ENCODE peak calls at places on chromosomes 3 and 15, in eight cellular contexts. One of them, this sample, is unnamed.

GRCh38 chr3:120274739-120275167 is 10.3 kb downstream of the GPR156 start:
- DNase-seq in esophagus squamous epithelium: no peak
- DNase-seq in A549: no peak
- DNase-seq in tibial nerve: no peak
- DNase-seq in adrenal gland: peak
- DNase-seq in IMR-90: peak
- DNase-seq in erythroblast: no peak
- DNase-seq in HCT116: no peak
- DNase-seq in this sample: peak

GRCh38 chr3:14634763-14635400 is 16.7 kb upstream of the CCDC174 start:
- DNase-seq in esophagus squamous epithelium: no peak
- DNase-seq in A549: no peak
- DNase-seq in tibial nerve: no peak
- DNase-seq in adrenal gland: no peak
- DNase-seq in IMR-90: peak
- DNase-seq in erythroblast: no peak
- DNase-seq in HCT116: no peak
- DNase-seq in this sample: no peak

GRCh38 chr3:151838574-151839312 is 24.8 kb downstream of the AADAC start:
- DNase-seq in esophagus squamous epithelium: no peak
- DNase-seq in A549: peak
- DNase-seq in tibial nerve: no peak
- DNase-seq in adrenal gland: peak
- DNase-seq in IMR-90: peak
- DNase-seq in erythroblast: peak
- DNase-seq in HCT116: peak
- DNase-seq in this sample: peak

GRCh38 chr15:97156739-97157265 is 803.7 kb upstream of the ARRDC4 start:
- DNase-seq in esophagus squamous epithelium: no peak
- DNase-seq in A549: no peak
- DNase-seq in tibial nerve: no peak
- DNase-seq in adrenal gland: no peak
- DNase-seq in IMR-90: no peak
- DNase-seq in erythroblast: no peak
- DNase-seq in HCT116: no peak
- DNase-seq in this sample: no peak

GRCh38 chr3:194496217-194496881 is 9.5 kb upstream of the ATP13A3 start:
- DNase-seq in esophagus squamous epithelium: no peak
- DNase-seq in A549: no peak
- DNase-seq in tibial nerve: no peak
- DNase-seq in adrenal gland: no peak
- DNase-seq in IMR-90: no peak
- DNase-seq in erythroblast: no peak
- DNase-seq in HCT116: no peak
- DNase-seq in this sample: peak

GRCh38 chr3:172449468-172450149 is 1.4 kb upstream of the GHSR start:
- DNase-seq in esophagus squamous epithelium: no peak
- DNase-seq in A549: no peak
- DNase-seq in tibial nerve: no peak
- DNase-seq in adrenal gland: peak
- DNase-seq in IMR-90: peak
- DNase-seq in erythroblast: peak
- DNase-seq in HCT116: no peak
- DNase-seq in this sample: peak

GRCh38 chr3:192772495-192772894 is 45.2 kb upstream of the FGF12 start:
- DNase-seq in esophagus squamous epithelium: no peak
- DNase-seq in A549: no peak
- DNase-seq in tibial nerve: no peak
- DNase-seq in adrenal gland: peak
- DNase-seq in IMR-90: peak
- DNase-seq in erythroblast: no peak
- DNase-seq in HCT116: peak
- DNase-seq in this sample: peak

GRCh38 chr15:96699871-96700401 is 369.4 kb downstream of the NR2F2 start:
- DNase-seq in esophagus squamous epithelium: no peak
- DNase-seq in A549: no peak
- DNase-seq in tibial nerve: no peak
- DNase-seq in adrenal gland: no peak
- DNase-seq in IMR-90: no peak
- DNase-seq in erythroblast: no peak
- DNase-seq in HCT116: no peak
- DNase-seq in this sample: no peak

GRCh38 chr3:29152379-29152778 is 128.5 kb upstream of the RBMS3 start:
- DNase-seq in esophagus squamous epithelium: no peak
- DNase-seq in A549: no peak
- DNase-seq in tibial nerve: no peak
- DNase-seq in adrenal gland: no peak
- DNase-seq in IMR-90: no peak
- DNase-seq in erythroblast: no peak
- DNase-seq in HCT116: no peak
- DNase-seq in this sample: no peak

GRCh38 chr3:154893813-154894212 is 186.3 kb upstream of the MME start:
- DNase-seq in esophagus squamous epithelium: no peak
- DNase-seq in A549: no peak
- DNase-seq in tibial nerve: no peak
- DNase-seq in adrenal gland: no peak
- DNase-seq in IMR-90: no peak
- DNase-seq in erythroblast: no peak
- DNase-seq in HCT116: no peak
- DNase-seq in this sample: no peak

GRCh38 chr15:31236184-31237041 is 90.2 kb upstream of the KLF13 start:
- DNase-seq in esophagus squamous epithelium: no peak
- DNase-seq in A549: peak
- DNase-seq in tibial nerve: peak
- DNase-seq in adrenal gland: peak
- DNase-seq in IMR-90: peak
- DNase-seq in erythroblast: no peak
- DNase-seq in HCT116: no peak
- DNase-seq in this sample: peak

GRCh38 chr3:12822725-12823373 is 18.5 kb downstream of the RPL32 start:
- DNase-seq in esophagus squamous epithelium: no peak
- DNase-seq in A549: peak
- DNase-seq in tibial nerve: no peak
- DNase-seq in adrenal gland: no peak
- DNase-seq in IMR-90: peak
- DNase-seq in erythroblast: peak
- DNase-seq in HCT116: peak
- DNase-seq in this sample: no peak

DNA sequence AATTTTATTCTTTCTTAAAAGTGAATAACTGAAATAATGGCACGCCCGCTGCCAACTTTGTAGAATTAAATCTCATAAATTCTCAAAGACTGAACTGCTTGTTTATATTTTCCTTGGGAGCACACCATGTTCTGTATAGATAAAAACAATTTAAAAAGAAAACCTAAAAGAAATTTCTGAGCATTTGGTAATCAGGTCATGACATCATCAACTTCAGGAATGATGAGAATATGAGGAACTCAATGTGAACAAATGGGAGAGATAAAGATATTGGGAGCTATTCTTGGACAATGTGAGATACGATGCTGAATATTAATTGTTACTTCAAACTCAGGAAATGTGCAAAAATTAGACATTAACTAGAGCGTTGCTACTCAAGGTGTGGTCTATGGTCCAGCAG is 10.0 kb upstream of the VGLL3 start:
- DNase-seq in esophagus squamous epithelium: no peak
- DNase-seq in A549: no peak
- DNase-seq in tibial nerve: no peak
- DNase-seq in adrenal gland: no peak
- DNase-seq in IMR-90: no peak
- DNase-seq in erythroblast: no peak
- DNase-seq in HCT116: no peak
- DNase-seq in this sample: no peak
- TF ChIP-seq POLR2A in esophagus squamous epithelium: no peak
- TF ChIP-seq POLR2A in A549: no peak
- TF ChIP-seq POLR2A in tibial nerve: no peak
- TF ChIP-seq POLR2A in adrenal gland: no peak
- TF ChIP-seq POLR2A in IMR-90: no peak
- TF ChIP-seq POLR2A in erythroblast: no peak
- TF ChIP-seq POLR2A in HCT116: no peak
- TF ChIP-seq POLR2A in this sample: no peak

GRCh38 chr15:74400313-74400850 is 32.9 kb upstream of the CYP11A1 start:
- DNase-seq in esophagus squamous epithelium: no peak
- DNase-seq in A549: no peak
- DNase-seq in tibial nerve: no peak
- DNase-seq in adrenal gland: no peak
- DNase-seq in IMR-90: no peak
- DNase-seq in erythroblast: peak
- DNase-seq in HCT116: no peak
- DNase-seq in this sample: no peak
- TF ChIP-seq POLR2A in esophagus squamous epithelium: no peak
- TF ChIP-seq POLR2A in A549: no peak
- TF ChIP-seq POLR2A in tibial nerve: no peak
- TF ChIP-seq POLR2A in adrenal gland: no peak
- TF ChIP-seq POLR2A in IMR-90: no peak
- TF ChIP-seq POLR2A in erythroblast: peak
- TF ChIP-seq POLR2A in HCT116: no peak
- TF ChIP-seq POLR2A in this sample: no peak

DNA sequence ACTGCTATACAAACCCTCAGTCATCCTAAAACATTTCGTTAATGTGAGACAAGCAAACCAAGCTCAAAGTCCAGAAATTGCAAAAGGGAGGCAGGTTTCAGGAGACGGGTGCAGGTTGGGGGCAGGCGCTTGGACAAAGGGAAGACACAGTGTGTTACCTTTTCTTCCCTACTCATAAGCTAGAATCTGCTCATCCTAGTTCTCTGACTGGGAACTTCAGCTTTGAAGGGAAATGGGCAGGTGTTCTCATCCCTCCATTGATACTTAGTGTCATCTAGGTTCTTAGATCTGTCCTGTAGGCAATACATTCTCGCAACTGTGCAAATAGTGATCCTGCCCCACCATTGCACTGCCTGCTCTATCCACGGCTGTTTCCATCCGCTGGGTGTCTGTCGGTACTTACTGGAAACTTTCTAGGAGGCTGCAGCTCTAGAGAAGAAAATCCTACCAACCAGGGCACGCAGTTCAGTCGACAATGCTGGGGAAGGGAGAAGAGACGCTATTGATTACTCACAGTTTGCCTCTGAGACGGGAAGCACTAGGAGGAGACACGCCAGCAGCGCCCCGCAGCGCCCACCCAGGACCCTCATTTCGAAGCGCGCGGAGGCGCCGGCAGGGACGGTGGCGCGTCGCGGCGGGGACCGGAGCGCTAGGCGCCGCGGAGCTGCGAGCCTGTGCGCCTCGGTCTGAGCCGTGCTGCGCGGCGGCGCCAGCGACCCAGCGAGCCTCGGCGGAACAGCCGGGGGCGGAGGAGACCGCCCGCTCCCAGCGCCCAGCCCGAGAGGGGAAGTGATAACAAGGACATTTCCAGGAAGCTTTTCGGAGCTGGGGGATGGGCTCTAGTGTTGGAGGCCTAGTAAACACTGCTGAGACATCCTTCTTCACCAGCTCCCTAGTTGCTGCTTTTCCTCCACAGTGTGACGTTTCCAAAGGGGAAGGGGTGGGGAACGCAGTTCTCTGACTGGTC is at the start of gene PROS1:
- DNase-seq in esophagus squamous epithelium: peak
- DNase-seq in A549: peak
- DNase-seq in tibial nerve: peak
- DNase-seq in adrenal gland: peak
- DNase-seq in IMR-90: peak
- DNase-seq in erythroblast: peak
- DNase-seq in HCT116: peak
- DNase-seq in this sample: peak
- TF ChIP-seq POLR2A in esophagus squamous epithelium: peak
- TF ChIP-seq POLR2A in A549: peak
- TF ChIP-seq POLR2A in tibial nerve: peak
- TF ChIP-seq POLR2A in adrenal gland: peak
- TF ChIP-seq POLR2A in IMR-90: no peak
- TF ChIP-seq POLR2A in erythroblast: peak
- TF ChIP-seq POLR2A in HCT116: peak
- TF ChIP-seq POLR2A in this sample: peak

GRCh38 chr15:59298255-59298856 is 74.3 kb downstream of the MYO1E start:
- DNase-seq in esophagus squamous epithelium: no peak
- DNase-seq in A549: no peak
- DNase-seq in tibial nerve: no peak
- DNase-seq in adrenal gland: peak
- DNase-seq in IMR-90: peak
- DNase-seq in erythroblast: no peak
- DNase-seq in HCT116: peak
- DNase-seq in this sample: no peak

GRCh38 chr15:59296181-59296617 is 76.5 kb downstream of the MYO1E start:
- DNase-seq in esophagus squamous epithelium: no peak
- DNase-seq in A549: no peak
- DNase-seq in tibial nerve: no peak
- DNase-seq in adrenal gland: peak
- DNase-seq in IMR-90: peak
- DNase-seq in erythroblast: no peak
- DNase-seq in HCT116: no peak
- DNase-seq in this sample: no peak

GRCh38 chr15:59294574-59294960 is 78.1 kb downstream of the MYO1E start:
- DNase-seq in esophagus squamous epithelium: no peak
- DNase-seq in A549: no peak
- DNase-seq in tibial nerve: no peak
- DNase-seq in adrenal gland: no peak
- DNase-seq in IMR-90: no peak
- DNase-seq in erythroblast: no peak
- DNase-seq in HCT116: no peak
- DNase-seq in this sample: no peak

GRCh38 chr15:59294961-59295741 is 77.5 kb downstream of the MYO1E start:
- DNase-seq in esophagus squamous epithelium: no peak
- DNase-seq in A549: no peak
- DNase-seq in tibial nerve: no peak
- DNase-seq in adrenal gland: no peak
- DNase-seq in IMR-90: peak
- DNase-seq in erythroblast: no peak
- DNase-seq in HCT116: peak
- DNase-seq in this sample: no peak

DNA sequence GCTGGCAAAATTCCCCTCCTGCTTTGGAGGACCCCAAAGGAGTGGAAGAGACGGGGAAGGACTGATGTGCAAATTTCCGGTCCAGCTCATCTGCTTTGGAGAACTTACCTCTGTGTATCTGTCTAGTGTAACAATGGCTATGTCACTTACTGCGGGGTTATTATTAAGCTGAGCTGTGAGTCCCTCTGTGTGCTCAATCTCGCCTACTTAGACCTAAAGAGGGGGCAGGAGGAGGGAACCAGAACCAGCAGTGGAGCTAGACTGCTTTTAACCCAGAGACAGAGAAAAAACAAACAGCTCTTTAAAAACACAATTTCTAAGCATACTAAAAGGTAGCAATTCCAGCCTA is 77.0 kb downstream of the MYO1E start:
- DNase-seq in esophagus squamous epithelium: no peak
- DNase-seq in A549: no peak
- DNase-seq in tibial nerve: no peak
- DNase-seq in adrenal gland: no peak
- DNase-seq in IMR-90: no peak
- DNase-seq in erythroblast: no peak
- DNase-seq in HCT116: no peak
- DNase-seq in this sample: no peak
- TF ChIP-seq POLR2A in esophagus squamous epithelium: no peak
- TF ChIP-seq POLR2A in A549: no peak
- TF ChIP-seq POLR2A in tibial nerve: no peak
- TF ChIP-seq POLR2A in adrenal gland: no peak
- TF ChIP-seq POLR2A in IMR-90: no peak
- TF ChIP-seq POLR2A in erythroblast: no peak
- TF ChIP-seq POLR2A in HCT116: no peak
- TF ChIP-seq POLR2A in this sample: no peak

GRCh38 chr3:195876297-195877031 is 31.9 kb downstream of the TNK2 start:
- DNase-seq in esophagus squamous epithelium: no peak
- DNase-seq in A549: peak
- DNase-seq in tibial nerve: no peak
- DNase-seq in adrenal gland: no peak
- DNase-seq in IMR-90: no peak
- DNase-seq in erythroblast: peak
- DNase-seq in HCT116: peak
- DNase-seq in this sample: peak
- TF ChIP-seq POLR2A in esophagus squamous epithelium: no peak
- TF ChIP-seq POLR2A in A549: no peak
- TF ChIP-seq POLR2A in tibial nerve: no peak
- TF ChIP-seq POLR2A in adrenal gland: no peak
- TF ChIP-seq POLR2A in IMR-90: no peak
- TF ChIP-seq POLR2A in erythroblast: no peak
- TF ChIP-seq POLR2A in HCT116: no peak
- TF ChIP-seq POLR2A in this sample: no peak